ENCODE peak calls at places on chromosomes 1 and 21, in eight cellular contexts. One of them, this sample, is unnamed. For H3K4me1, the result is how much of the 10 kb centered on the place peaks cover.

GRCh38 chr1:63322944-63323865 is 838 bp downstream of the FOXD3 start:
- DNase-seq in mammary epithelial cell: peak
- DNase-seq in CD8-positive, alpha-beta memory T cell: peak
- DNase-seq in left ventricle myocardium inferior: no peak
- DNase-seq in hepatocyte: peak
- DNase-seq in psoas muscle: no peak
- DNase-seq in fibroblast of lung: no peak
- DNase-seq in Caco-2: peak
- DNase-seq in this sample: peak

GRCh38 chr1:1202831-1203560 is 3.4 kb downstream of the TNFRSF18 start:
- DNase-seq in CD8-positive, alpha-beta memory T cell: peak
- DNase-seq in Caco-2: no peak
- DNase-seq in psoas muscle: peak
- DNase-seq in left ventricle myocardium inferior: peak
- DNase-seq in hepatocyte: no peak
- DNase-seq in fibroblast of lung: no peak
- DNase-seq in mammary epithelial cell: peak
- DNase-seq in this sample: no peak

GRCh38 chr1:24216254-24216653 is 29.2 kb upstream of the IFNLR1 start:
- DNase-seq in left ventricle myocardium inferior: no peak
- DNase-seq in fibroblast of lung: no peak
- DNase-seq in CD8-positive, alpha-beta memory T cell: no peak
- DNase-seq in hepatocyte: peak
- DNase-seq in mammary epithelial cell: no peak
- DNase-seq in psoas muscle: no peak
- DNase-seq in Caco-2: no peak
- DNase-seq in this sample: no peak

GRCh38 chr1:11594222-11594621 is 60.0 kb downstream of the FBXO2 start:
- DNase-seq in CD8-positive, alpha-beta memory T cell: no peak
- DNase-seq in mammary epithelial cell: peak
- DNase-seq in hepatocyte: peak
- DNase-seq in psoas muscle: no peak
- DNase-seq in fibroblast of lung: peak
- DNase-seq in left ventricle myocardium inferior: no peak
- DNase-seq in Caco-2: no peak
- DNase-seq in this sample: no peak

GRCh38 chr1:228010921-228011320 is 4.1 kb downstream of the WNT3A start:
- DNase-seq in left ventricle myocardium inferior: no peak
- DNase-seq in CD8-positive, alpha-beta memory T cell: no peak
- DNase-seq in mammary epithelial cell: no peak
- DNase-seq in psoas muscle: no peak
- DNase-seq in fibroblast of lung: no peak
- DNase-seq in hepatocyte: no peak
- DNase-seq in Caco-2: no peak
- DNase-seq in this sample: no peak

GRCh38 chr1:60987904-60988303 is 94.5 kb upstream of the NFIA start:
- DNase-seq in mammary epithelial cell: no peak
- DNase-seq in Caco-2: no peak
- DNase-seq in psoas muscle: no peak
- DNase-seq in CD8-positive, alpha-beta memory T cell: no peak
- DNase-seq in hepatocyte: no peak
- DNase-seq in fibroblast of lung: no peak
- DNase-seq in left ventricle myocardium inferior: no peak
- DNase-seq in this sample: no peak

GRCh38 chr1:59498640-59499039 is 201.7 kb downstream of the FGGY start:
- DNase-seq in left ventricle myocardium inferior: no peak
- DNase-seq in hepatocyte: no peak
- DNase-seq in CD8-positive, alpha-beta memory T cell: no peak
- DNase-seq in psoas muscle: no peak
- DNase-seq in fibroblast of lung: peak
- DNase-seq in Caco-2: no peak
- DNase-seq in mammary epithelial cell: peak
- DNase-seq in this sample: no peak

GRCh38 chr1:93338426-93338825 is 7.3 kb upstream of the DR1 start:
- DNase-seq in fibroblast of lung: peak
- DNase-seq in CD8-positive, alpha-beta memory T cell: no peak
- DNase-seq in hepatocyte: no peak
- DNase-seq in mammary epithelial cell: peak
- DNase-seq in Caco-2: no peak
- DNase-seq in left ventricle myocardium inferior: no peak
- DNase-seq in psoas muscle: no peak
- DNase-seq in this sample: no peak

GRCh38 chr1:198970919-198971318 is 332.1 kb downstream of the PTPRC start:
- DNase-seq in psoas muscle: no peak
- DNase-seq in hepatocyte: peak
- DNase-seq in fibroblast of lung: peak
- DNase-seq in Caco-2: no peak
- DNase-seq in CD8-positive, alpha-beta memory T cell: no peak
- DNase-seq in mammary epithelial cell: peak
- DNase-seq in left ventricle myocardium inferior: no peak
- DNase-seq in this sample: no peak

GRCh38 chr1:231550448-231550781 is 21.9 kb downstream of the TSNAX start:
- DNase-seq in fibroblast of lung: no peak
- DNase-seq in Caco-2: peak
- DNase-seq in left ventricle myocardium inferior: no peak
- DNase-seq in hepatocyte: peak
- DNase-seq in CD8-positive, alpha-beta memory T cell: no peak
- DNase-seq in psoas muscle: no peak
- DNase-seq in mammary epithelial cell: peak
- DNase-seq in this sample: peak

GRCh38 chr1:114153621-114154145 is at the start of gene SYT6:
- DNase-seq in CD8-positive, alpha-beta memory T cell: no peak
- DNase-seq in hepatocyte: peak
- DNase-seq in left ventricle myocardium inferior: no peak
- DNase-seq in Caco-2: no peak
- DNase-seq in fibroblast of lung: no peak
- DNase-seq in mammary epithelial cell: no peak
- DNase-seq in psoas muscle: no peak
- DNase-seq in this sample: no peak

GRCh38 chr1:10841059-10841458 is 44.6 kb upstream of the CASZ1 start:
- DNase-seq in psoas muscle: no peak
- DNase-seq in Caco-2: no peak
- DNase-seq in CD8-positive, alpha-beta memory T cell: no peak
- DNase-seq in mammary epithelial cell: no peak
- DNase-seq in fibroblast of lung: no peak
- DNase-seq in hepatocyte: no peak
- DNase-seq in left ventricle myocardium inferior: no peak
- DNase-seq in this sample: no peak

GRCh38 chr1:21537511-21537931 is 28.3 kb downstream of the ALPL start:
- DNase-seq in Caco-2: no peak
- DNase-seq in fibroblast of lung: no peak
- DNase-seq in CD8-positive, alpha-beta memory T cell: peak
- DNase-seq in mammary epithelial cell: no peak
- DNase-seq in psoas muscle: peak
- DNase-seq in hepatocyte: no peak
- DNase-seq in left ventricle myocardium inferior: peak
- DNase-seq in this sample: no peak

GRCh38 chr1:40141878-40142535 is 19.2 kb upstream of the RLF start:
- DNase-seq in CD8-positive, alpha-beta memory T cell: no peak
- DNase-seq in Caco-2: no peak
- DNase-seq in mammary epithelial cell: no peak
- DNase-seq in psoas muscle: no peak
- DNase-seq in left ventricle myocardium inferior: no peak
- DNase-seq in hepatocyte: no peak
- DNase-seq in fibroblast of lung: peak
- DNase-seq in this sample: no peak

GRCh38 chr21:19420607-19421006 is 1017.0 kb upstream of the TMPRSS15 start:
- DNase-seq in CD8-positive, alpha-beta memory T cell: no peak
- DNase-seq in fibroblast of lung: no peak
- DNase-seq in psoas muscle: no peak
- DNase-seq in Caco-2: no peak
- DNase-seq in mammary epithelial cell: no peak
- DNase-seq in left ventricle myocardium inferior: no peak
- DNase-seq in hepatocyte: peak
- DNase-seq in this sample: no peak

GRCh38 chr1:7117599-7118281 is 332.5 kb downstream of the CAMTA1 start:
- DNase-seq in psoas muscle: peak
- DNase-seq in mammary epithelial cell: peak
- DNase-seq in left ventricle myocardium inferior: no peak
- DNase-seq in Caco-2: no peak
- DNase-seq in CD8-positive, alpha-beta memory T cell: no peak
- DNase-seq in hepatocyte: peak
- DNase-seq in fibroblast of lung: peak
- DNase-seq in this sample: peak

GRCh38 chr1:4585216-4585615 is 69.2 kb upstream of the AJAP1 start:
- DNase-seq in fibroblast of lung: no peak
- DNase-seq in Caco-2: no peak
- DNase-seq in mammary epithelial cell: no peak
- DNase-seq in psoas muscle: no peak
- DNase-seq in hepatocyte: peak
- DNase-seq in left ventricle myocardium inferior: no peak
- DNase-seq in CD8-positive, alpha-beta memory T cell: peak
- DNase-seq in this sample: no peak

GRCh38 chr1:96364576-96364975 is 357.0 kb upstream of the PTBP2 start:
- DNase-seq in mammary epithelial cell: no peak
- DNase-seq in hepatocyte: no peak
- DNase-seq in left ventricle myocardium inferior: no peak
- DNase-seq in CD8-positive, alpha-beta memory T cell: no peak
- DNase-seq in psoas muscle: no peak
- DNase-seq in Caco-2: no peak
- DNase-seq in fibroblast of lung: peak
- DNase-seq in this sample: no peak

GRCh38 chr21:14120091-14120734 is 90.5 kb downstream of the LIPI start:
- DNase-seq in CD8-positive, alpha-beta memory T cell: no peak
- DNase-seq in mammary epithelial cell: no peak
- DNase-seq in fibroblast of lung: no peak
- DNase-seq in left ventricle myocardium inferior: no peak
- DNase-seq in Caco-2: no peak
- DNase-seq in hepatocyte: peak
- DNase-seq in psoas muscle: no peak
- DNase-seq in this sample: peak

GRCh38 chr1:224343679-224344078 is 13.0 kb upstream of the CNIH4 start:
- DNase-seq in hepatocyte: no peak
- DNase-seq in fibroblast of lung: no peak
- DNase-seq in left ventricle myocardium inferior: no peak
- DNase-seq in mammary epithelial cell: no peak
- DNase-seq in CD8-positive, alpha-beta memory T cell: no peak
- DNase-seq in Caco-2: no peak
- DNase-seq in psoas muscle: no peak
- DNase-seq in this sample: no peak

GRCh38 chr1:47554901-47555300 is 117.1 kb downstream of the FOXD2 start:
- DNase-seq in fibroblast of lung: peak
- DNase-seq in mammary epithelial cell: peak
- DNase-seq in psoas muscle: no peak
- DNase-seq in Caco-2: no peak
- DNase-seq in left ventricle myocardium inferior: no peak
- DNase-seq in hepatocyte: no peak
- DNase-seq in CD8-positive, alpha-beta memory T cell: no peak
- DNase-seq in this sample: no peak

GRCh38 chr1:109112056-109112651 is 1.8 kb upstream of the ELAPOR1 start:
- DNase-seq in fibroblast of lung: peak
- DNase-seq in hepatocyte: no peak
- DNase-seq in psoas muscle: no peak
- DNase-seq in CD8-positive, alpha-beta memory T cell: no peak
- DNase-seq in Caco-2: no peak
- DNase-seq in mammary epithelial cell: peak
- DNase-seq in left ventricle myocardium inferior: no peak
- DNase-seq in this sample: peak
- H3K4me3 ChIP-seq in fibroblast of lung: peak
- H3K4me3 ChIP-seq in hepatocyte: no peak
- H3K4me3 ChIP-seq in psoas muscle: peak
- H3K4me3 ChIP-seq in CD8-positive, alpha-beta memory T cell: no peak
- H3K4me3 ChIP-seq in Caco-2: no peak
- H3K4me3 ChIP-seq in mammary epithelial cell: peak
- H3K4me3 ChIP-seq in left ventricle myocardium inferior: peak
- H3K4me3 ChIP-seq in this sample: no peak

GRCh38 chr1:204983121-204983520 is 59.9 kb upstream of the CNTN2 start:
- DNase-seq in CD8-positive, alpha-beta memory T cell: no peak
- DNase-seq in left ventricle myocardium inferior: no peak
- DNase-seq in mammary epithelial cell: no peak
- DNase-seq in psoas muscle: no peak
- DNase-seq in fibroblast of lung: no peak
- DNase-seq in Caco-2: no peak
- DNase-seq in hepatocyte: no peak
- DNase-seq in this sample: no peak
- H3K4me1 ChIP-seq in CD8-positive, alpha-beta memory T cell: under half
- H3K4me1 ChIP-seq in left ventricle myocardium inferior: under half
- H3K4me1 ChIP-seq in mammary epithelial cell: under half
- H3K4me1 ChIP-seq in psoas muscle: under half
- H3K4me1 ChIP-seq in fibroblast of lung: under half
- H3K4me1 ChIP-seq in Caco-2: under half
- H3K4me1 ChIP-seq in hepatocyte: under half
- H3K4me1 ChIP-seq in this sample: under half

GRCh38 chr1:153609585-153609907 is 3.4 kb downstream of the S100A16 start:
- DNase-seq in Caco-2: no peak
- DNase-seq in psoas muscle: no peak
- DNase-seq in hepatocyte: no peak
- DNase-seq in mammary epithelial cell: no peak
- DNase-seq in CD8-positive, alpha-beta memory T cell: no peak
- DNase-seq in left ventricle myocardium inferior: no peak
- DNase-seq in fibroblast of lung: no peak
- DNase-seq in this sample: no peak

GRCh38 chr1:153610334-153611023 is 2.5 kb downstream of the S100A16 start:
- DNase-seq in hepatocyte: no peak
- DNase-seq in psoas muscle: peak
- DNase-seq in left ventricle myocardium inferior: no peak
- DNase-seq in fibroblast of lung: peak
- DNase-seq in CD8-positive, alpha-beta memory T cell: no peak
- DNase-seq in Caco-2: peak
- DNase-seq in mammary epithelial cell: peak
- DNase-seq in this sample: no peak

GRCh38 chr1:153608089-153608672 is 4.8 kb downstream of the S100A16 start:
- DNase-seq in CD8-positive, alpha-beta memory T cell: no peak
- DNase-seq in Caco-2: peak
- DNase-seq in hepatocyte: no peak
- DNase-seq in mammary epithelial cell: peak
- DNase-seq in left ventricle myocardium inferior: no peak
- DNase-seq in psoas muscle: no peak
- DNase-seq in fibroblast of lung: no peak
- DNase-seq in this sample: no peak

GRCh38 chr1:153607381-153607780 is 5.6 kb downstream of the S100A16 start:
- DNase-seq in hepatocyte: no peak
- DNase-seq in fibroblast of lung: no peak
- DNase-seq in CD8-positive, alpha-beta memory T cell: no peak
- DNase-seq in psoas muscle: no peak
- DNase-seq in Caco-2: no peak
- DNase-seq in left ventricle myocardium inferior: no peak
- DNase-seq in mammary epithelial cell: no peak
- DNase-seq in this sample: no peak

GRCh38 chr1:153608742-153609584 is 4.0 kb downstream of the S100A16 start:
- DNase-seq in fibroblast of lung: peak
- DNase-seq in hepatocyte: peak
- DNase-seq in mammary epithelial cell: peak
- DNase-seq in Caco-2: peak
- DNase-seq in psoas muscle: peak
- DNase-seq in left ventricle myocardium inferior: peak
- DNase-seq in CD8-positive, alpha-beta memory T cell: no peak
- DNase-seq in this sample: peak
- H3K4me3 ChIP-seq in fibroblast of lung: peak
- H3K4me3 ChIP-seq in hepatocyte: no peak
- H3K4me3 ChIP-seq in mammary epithelial cell: peak
- H3K4me3 ChIP-seq in Caco-2: peak
- H3K4me3 ChIP-seq in psoas muscle: peak
- H3K4me3 ChIP-seq in left ventricle myocardium inferior: peak
- H3K4me3 ChIP-seq in CD8-positive, alpha-beta memory T cell: no peak
- H3K4me3 ChIP-seq in this sample: no peak

DNA sequence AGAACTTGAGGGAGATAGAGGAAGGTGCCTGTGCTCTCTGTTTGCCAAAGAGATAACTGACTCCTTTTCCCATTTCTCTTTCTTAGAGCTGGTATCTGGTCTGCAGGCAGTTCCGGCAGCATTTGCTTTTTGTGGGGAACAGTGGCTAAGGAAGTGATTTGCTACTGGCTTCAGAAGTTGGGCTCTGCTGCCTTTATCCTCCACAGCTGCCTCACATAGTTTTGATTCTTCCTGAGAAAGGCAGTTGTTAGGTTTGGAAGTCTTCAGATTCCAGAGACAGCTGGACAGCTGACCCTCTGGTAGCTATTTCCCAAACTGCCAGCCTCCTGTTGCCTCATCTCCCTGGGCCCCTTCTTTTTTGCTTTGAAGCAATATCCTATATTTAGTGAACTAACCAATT is 62.6 kb upstream of the MACF1 start:
- DNase-seq in CD8-positive, alpha-beta memory T cell: no peak
- DNase-seq in psoas muscle: no peak
- DNase-seq in left ventricle myocardium inferior: no peak
- DNase-seq in hepatocyte: no peak
- DNase-seq in fibroblast of lung: peak
- DNase-seq in mammary epithelial cell: no peak
- DNase-seq in Caco-2: peak
- DNase-seq in this sample: no peak
- H3K4me1 ChIP-seq in CD8-positive, alpha-beta memory T cell: under half
- H3K4me1 ChIP-seq in psoas muscle: under half
- H3K4me1 ChIP-seq in left ventricle myocardium inferior: under half
- H3K4me1 ChIP-seq in hepatocyte: under half
- H3K4me1 ChIP-seq in fibroblast of lung: under half
- H3K4me1 ChIP-seq in mammary epithelial cell: half or more
- H3K4me1 ChIP-seq in Caco-2: under half
- H3K4me1 ChIP-seq in this sample: under half

This sample was measured in HAP-1.